ENCODE peak calls at places on chromosomes 4 and X, in eight cellular contexts. U, J, B, O, M, G, S and K are unnamed samples. For H3K4me1, the result is how much of the 10 kb centered on the place peaks cover.

GRCh38 chr4:52751349-52751911 is at the start of gene ERVMER34-1:
- DNase-seq in U (peak), J (peak), B (peak), O (peak), M (peak), G (peak), S (no peak), K (no peak)

GRCh38 chr4:106898621-106899230 is 137.4 kb downstream of the DKK2 start:
- DNase-seq in U (no peak), J (no peak), B (peak), O (no peak), M (peak), G (peak), S (no peak), K (no peak)

GRCh38 chr4:127782025-127782274 is 172 bp upstream of the HSPA4L start:
- DNase-seq in U (peak), J (peak), B (peak), O (peak), M (peak), G (no peak), S (peak), K (no peak)

GRCh38 chr4:158783775-158784174 is 14.9 kb downstream of the FNIP2 start:
- DNase-seq in U (no peak), J (no peak), B (no peak), O (no peak), M (no peak), G (peak), S (no peak), K (no peak)

GRCh38 chr4:151781026-151781425 is 20.2 kb upstream of the GATB start:
- DNase-seq in U (peak), J (no peak), B (no peak), O (no peak), M (no peak), G (no peak), S (no peak), K (no peak)

GRCh38 chr4:132445386-132445785 is 703.7 kb upstream of the PCDH10 start:
- DNase-seq in U (no peak), J (no peak), B (no peak), O (no peak), M (no peak), G (no peak), S (no peak), K (no peak)

GRCh38 chr4:73446336-73446938 is 10.4 kb downstream of the AFP start:
- DNase-seq in U (no peak), J (no peak), B (peak), O (no peak), M (no peak), G (peak), S (peak), K (peak)

GRCh38 chrX:17414057-17414658 is 39.2 kb downstream of the NHS start:
- DNase-seq in U (no peak), J (no peak), B (peak), O (no peak), M (no peak), G (no peak), S (peak), K (no peak)

GRCh38 chrX:34437586-34437985 is 219.5 kb downstream of the TMEM47 start:
- DNase-seq in U (peak), J (peak), B (no peak), O (no peak), M (no peak), G (no peak), S (no peak), K (no peak)

GRCh38 chrX:1491851-1492349 is 39.2 kb upstream of the ASMTL start:
- DNase-seq in U (no peak), J (no peak), B (peak), O (no peak), M (no peak), G (no peak), S (peak), K (no peak)

DNA sequence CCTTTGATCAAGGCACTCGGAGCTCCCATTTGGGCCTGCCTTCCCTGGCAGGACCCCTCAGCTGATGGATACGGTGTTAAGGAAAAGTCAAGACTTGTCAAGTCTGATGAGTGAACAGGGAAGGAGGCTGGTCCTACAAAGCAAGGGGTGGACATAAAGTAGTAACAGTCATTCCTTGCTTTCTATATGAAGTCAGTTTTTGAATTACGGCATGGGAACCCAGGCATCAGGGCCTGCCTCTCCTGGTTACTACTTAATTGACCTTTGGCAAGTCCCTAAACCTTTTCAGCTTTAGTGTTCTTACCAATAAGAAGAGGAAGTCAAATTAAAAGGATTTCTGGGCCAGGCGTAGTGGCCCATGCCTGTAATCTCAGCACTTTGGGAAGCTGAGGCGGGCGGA is 7.0 kb downstream of the CHST7 start:
- DNase-seq in U (no peak), J (no peak), B (no peak), O (no peak), M (no peak), G (no peak), S (no peak), K (no peak)
- H3K4me1 ChIP-seq in U (under half), J (under half), B (under half), O (under half), M (under half), G (under half), S (under half), K (under half)

DNA sequence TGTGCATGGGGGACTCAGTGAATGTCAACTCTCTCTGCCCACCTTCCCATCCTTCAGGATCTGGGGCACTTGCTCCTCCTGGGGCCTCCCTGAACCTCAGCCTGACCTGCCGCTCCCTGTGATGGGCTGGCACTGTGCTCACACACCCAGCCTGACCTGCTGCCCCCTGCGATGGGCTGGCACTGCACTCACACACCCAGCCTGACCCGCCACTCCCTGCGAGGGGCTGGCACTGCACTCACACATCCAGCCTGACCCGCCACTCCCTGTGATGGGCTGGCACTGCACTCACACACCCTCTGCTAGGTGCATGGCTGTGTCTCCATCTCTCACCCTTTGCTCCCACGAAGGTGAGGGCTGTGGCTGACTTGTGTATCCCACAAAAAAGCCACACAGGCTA is 103.4 kb downstream of the ABLIM2 start:
- DNase-seq in U (no peak), J (peak), B (no peak), O (no peak), M (no peak), G (no peak), S (no peak), K (no peak)
- H3K4me1 ChIP-seq in U (under half), J (under half), B (under half), O (under half), M (under half), G (under half), S (under half), K (under half)

GRCh38 chr4:114879916-114880315 is 233.5 kb downstream of the NDST4 start:
- DNase-seq in U (no peak), J (no peak), B (no peak), O (no peak), M (no peak), G (no peak), S (no peak), K (no peak)
- H3K4me1 ChIP-seq in U (under half), J (under half), B (under half), O (under half), M (under half), G (under half), S (under half), K (under half)

GRCh38 chrX:12950851-12951589 is 23.9 kb upstream of the TMSB4X start:
- DNase-seq in U (no peak), J (no peak), B (peak), O (peak), M (peak), G (no peak), S (no peak), K (peak)

GRCh38 chrX:12954376-12954775 is 20.5 kb upstream of the TMSB4X start:
- DNase-seq in U (no peak), J (no peak), B (no peak), O (no peak), M (no peak), G (no peak), S (no peak), K (no peak)

GRCh38 chrX:12954981-12955380 is 19.9 kb upstream of the TMSB4X start:
- DNase-seq in U (no peak), J (no peak), B (no peak), O (no peak), M (no peak), G (no peak), S (no peak), K (peak)

GRCh38 chrX:12951590-12951965 is 23.3 kb upstream of the TMSB4X start:
- DNase-seq in U (no peak), J (no peak), B (no peak), O (no peak), M (no peak), G (no peak), S (no peak), K (peak)

DNA sequence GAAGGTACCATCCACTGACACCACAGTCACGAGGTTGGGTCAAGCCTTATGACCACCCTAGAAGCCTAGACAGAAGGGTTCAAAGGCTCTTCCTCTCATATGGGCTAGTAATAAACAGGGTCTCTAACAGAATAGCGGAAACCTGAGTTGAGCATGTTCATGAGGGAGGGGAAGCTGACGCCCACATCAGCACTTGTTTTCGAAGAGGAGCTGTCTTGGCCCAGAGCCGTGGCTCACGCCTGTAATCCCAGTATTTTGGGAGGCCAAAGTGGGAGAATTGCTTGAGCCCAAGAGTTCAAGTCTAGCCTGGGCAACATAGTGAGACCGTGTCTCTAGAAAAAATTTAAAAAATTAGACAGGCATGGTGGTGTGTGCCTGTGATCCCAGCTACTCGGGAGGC is 21.5 kb upstream of the TMSB4X start:
- DNase-seq in U (no peak), J (no peak), B (no peak), O (no peak), M (no peak), G (no peak), S (no peak), K (no peak)
- H3K4me1 ChIP-seq in U (under half), J (under half), B (under half), O (under half), M (under half), G (under half), S (under half), K (half or more)

DNA sequence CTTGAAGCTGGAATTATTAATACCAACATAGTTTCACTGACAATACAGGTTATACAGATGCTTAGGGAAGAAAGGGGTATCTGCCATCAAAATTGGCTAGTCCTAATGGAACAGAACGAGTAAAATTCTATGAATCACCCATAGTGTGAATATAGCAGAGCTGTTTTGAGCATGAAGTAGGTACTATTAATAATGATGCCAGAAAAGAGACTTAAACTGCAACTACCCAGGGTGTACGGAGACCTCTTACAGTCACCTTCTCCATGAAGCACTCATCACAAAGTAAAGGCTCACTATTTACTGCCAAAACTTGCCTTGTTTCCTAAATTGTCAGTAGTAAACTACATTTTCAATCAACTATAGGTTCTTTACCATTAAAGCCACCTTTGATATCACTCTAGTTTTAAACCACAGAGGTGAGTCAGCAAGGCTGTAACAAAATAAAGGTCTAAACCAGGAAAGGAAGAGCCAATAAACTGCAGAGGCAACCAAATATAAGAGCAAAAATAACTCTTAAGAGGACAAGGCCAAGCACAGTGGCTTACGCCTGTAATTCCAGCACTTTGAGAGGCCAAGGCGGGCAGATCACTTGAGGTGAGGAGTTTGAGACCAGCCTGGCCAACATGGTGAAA is 114.4 kb downstream of the FRYL start:
- DNase-seq in U (no peak), J (no peak), B (no peak), O (no peak), M (no peak), G (no peak), S (peak), K (peak)
- H3K4me1 ChIP-seq in U (under half), J (under half), B (under half), O (under half), M (under half), G (under half), S (under half), K (under half)

GRCh38 chrX:133742602-133743305 is 242.6 kb downstream of the GPC3 start:
- DNase-seq in U (no peak), J (no peak), B (peak), O (no peak), M (no peak), G (no peak), S (no peak), K (no peak)

GRCh38 chrX:133746593-133746992 is 238.8 kb downstream of the GPC3 start:
- DNase-seq in U (no peak), J (no peak), B (no peak), O (no peak), M (no peak), G (no peak), S (no peak), K (no peak)

GRCh38 chrX:133745361-133745760 is 240.0 kb downstream of the GPC3 start:
- DNase-seq in U (no peak), J (no peak), B (no peak), O (no peak), M (no peak), G (no peak), S (no peak), K (peak)

DNA sequence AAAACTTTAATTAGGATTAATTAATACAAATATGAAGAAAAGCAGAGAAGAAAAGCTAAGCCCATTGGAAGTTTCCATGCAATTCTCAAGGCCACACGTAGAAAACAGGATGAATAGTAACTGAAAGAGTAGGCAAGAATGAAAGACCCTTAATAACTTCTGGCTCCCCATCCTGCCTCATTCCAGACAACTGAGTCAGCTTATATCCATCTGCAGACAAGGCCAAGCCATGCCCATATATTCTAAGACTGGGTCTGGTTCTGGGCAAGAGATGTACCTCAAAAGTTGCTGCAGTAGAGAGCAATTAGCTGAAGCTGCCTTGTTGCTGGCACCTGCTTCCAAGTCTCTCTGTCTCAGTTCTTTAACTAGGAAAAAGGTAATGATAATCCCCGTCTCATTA is 244.1 kb downstream of the GPC3 start:
- DNase-seq in U (no peak), J (no peak), B (peak), O (no peak), M (no peak), G (no peak), S (no peak), K (no peak)
- H3K4me1 ChIP-seq in U (under half), J (under half), B (under half), O (under half), M (under half), G (under half), S (under half), K (under half)

DNA sequence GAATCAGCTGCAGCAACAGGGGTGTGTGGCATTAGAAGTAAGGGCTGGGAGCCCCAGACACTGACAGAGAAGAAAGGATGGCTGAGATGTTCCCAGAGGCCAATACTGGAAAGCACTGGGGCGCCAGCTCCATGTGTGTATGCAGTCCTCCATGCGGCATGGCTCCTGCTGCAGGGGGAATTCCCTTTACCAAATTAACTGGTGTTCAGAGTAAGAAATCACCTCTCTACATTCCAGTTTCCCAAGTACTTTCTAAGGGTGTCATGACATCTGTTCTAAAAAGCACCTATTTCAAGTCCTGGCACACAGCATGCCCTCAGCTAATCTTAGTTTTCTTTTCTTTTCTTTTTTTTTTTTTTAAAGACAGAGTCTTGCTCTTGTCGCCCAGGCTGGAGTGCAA is 98.0 kb downstream of the MAML3 start:
- DNase-seq in U (no peak), J (no peak), B (no peak), O (no peak), M (peak), G (no peak), S (no peak), K (no peak)
- H3K4me1 ChIP-seq in U (under half), J (under half), B (under half), O (under half), M (under half), G (under half), S (under half), K (under half)

DNA sequence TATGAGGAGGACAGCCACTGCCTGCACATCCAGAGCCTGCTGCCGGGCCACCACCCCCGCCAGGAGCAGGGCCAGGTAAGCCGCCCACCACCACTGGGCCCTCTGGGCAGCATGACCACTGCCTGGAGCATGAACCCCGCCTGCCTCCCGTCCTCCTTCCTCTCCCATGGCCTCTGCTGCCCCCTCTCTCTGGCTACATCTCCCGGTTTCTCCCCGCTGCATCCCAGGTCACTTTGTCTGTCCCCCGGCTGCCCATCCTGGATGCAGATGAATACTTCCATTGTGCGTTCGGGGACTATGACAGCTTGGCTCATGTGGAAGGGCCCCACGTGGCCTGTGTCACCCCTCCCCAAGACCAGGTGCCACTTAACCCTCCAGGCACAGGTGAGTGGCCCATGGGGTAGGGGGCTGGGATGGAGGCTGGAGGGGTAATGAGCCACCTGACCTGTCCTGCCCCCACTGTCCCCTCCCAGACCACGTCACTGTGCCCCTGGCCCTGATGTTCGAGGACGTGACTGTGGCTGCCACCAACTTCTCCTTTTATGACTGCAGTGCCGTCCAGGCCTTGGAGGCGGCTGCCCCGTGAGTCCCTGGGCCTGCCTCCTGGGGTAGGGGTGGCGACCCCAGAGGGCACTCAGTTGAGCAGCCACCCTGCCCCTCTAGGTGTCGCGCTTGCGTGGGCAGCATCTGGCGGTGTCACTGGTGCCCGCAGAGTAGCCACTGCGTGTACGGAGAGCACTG is 6.0 kb downstream of the PLXNB3 start:
- DNase-seq in U (no peak), J (no peak), B (no peak), O (no peak), M (no peak), G (no peak), S (no peak), K (no peak)
- H3K4me1 ChIP-seq in U (under half), J (under half), B (under half), O (under half), M (under half), G (under half), S (under half), K (under half)

GRCh38 chrX:40148439-40149285 is 50.9 kb upstream of the BCOR start:
- DNase-seq in U (no peak), J (no peak), B (peak), O (no peak), M (no peak), G (peak), S (no peak), K (no peak)
- H3K4me1 ChIP-seq in U (half or more), J (under half), B (under half), O (half or more), M (under half), G (under half), S (under half), K (under half)